ENCODE peak calls at places on chromosomes 7 and 10, in ten cellular contexts. D is coronary artery; B is fibroblast of lung; Y is foreskin keratinocyte; V is heart right ventricle; K is psoas muscle; X is PC-9; T is right atrium auricular region; I is CD4-positive, CD25-positive, alpha-beta regulatory T cell; O is adrenal gland. U is an unnamed sample.

GRCh38 chr7:101212014-101212413 is 5.4 kb downstream of the PLOD3 start:
- DNase-seq in D (no peak), B (no peak), Y (no peak), V (no peak), K (no peak), X (no peak), T (no peak), I (no peak), O (no peak), U (no peak)

GRCh38 chr7:149864751-149865150 is 9.0 kb upstream of the ATP6V0E2 start:
- DNase-seq in D (no peak), B (no peak), Y (no peak), V (no peak), K (no peak), X (no peak), T (no peak), I (no peak), O (no peak), U (no peak)

GRCh38 chr10:50552771-50553535 is 70.8 kb downstream of the SGMS1 start:
- DNase-seq in D (no peak), B (peak), Y (no peak), V (no peak), K (no peak), X (no peak), T (no peak), I (peak), O (no peak), U (no peak)

GRCh38 chr7:151856098-151856497 is 20.8 kb downstream of the PRKAG2 start:
- DNase-seq in D (no peak), B (no peak), Y (no peak), V (no peak), K (no peak), X (no peak), T (no peak), I (no peak), O (no peak), U (no peak)

GRCh38 chr10:91061608-91062007 is 140.7 kb upstream of the ANKRD1 start:
- DNase-seq in D (no peak), B (peak), Y (no peak), V (no peak), K (no peak), X (no peak), T (no peak), I (no peak), O (no peak), U (no peak)

GRCh38 chr10:69340695-69341094 is 62.4 kb downstream of the HK1 start:
- DNase-seq in D (no peak), B (no peak), Y (peak), V (no peak), K (no peak), X (no peak), T (no peak), I (no peak), O (no peak), U (no peak)

GRCh38 chr7:5673125-5673524 is 108.3 kb downstream of the RNF216 start:
- DNase-seq in D (no peak), B (no peak), Y (no peak), V (no peak), K (no peak), X (no peak), T (no peak), I (no peak), O (no peak), U (no peak)

GRCh38 chr10:121702351-121703320 is 104.4 kb upstream of the FGFR2 start:
- DNase-seq in D (no peak), B (no peak), Y (peak), V (no peak), K (no peak), X (no peak), T (no peak), I (no peak), O (no peak), U (no peak)

GRCh38 chr7:87833130-87833529 is 43.0 kb downstream of the SLC25A40 start:
- DNase-seq in D (no peak), B (peak), Y (no peak), V (no peak), K (no peak), X (no peak), T (no peak), I (no peak), O (no peak), U (no peak)

GRCh38 chr7:81064446-81064845 is 145.6 kb upstream of the SEMA3C start:
- DNase-seq in D (no peak), B (peak), Y (no peak), V (no peak), K (no peak), X (no peak), T (no peak), I (no peak), O (no peak), U (no peak)

GRCh38 chr7:27160147-27160545 is 3.7 kb upstream of the HOXA7 start:
- DNase-seq in D (no peak), B (no peak), Y (no peak), V (no peak), K (no peak), X (no peak), T (no peak), I (no peak), O (no peak), U (peak)

GRCh38 chr10:128540806-128541739 is 414.9 kb upstream of the MKI67 start:
- DNase-seq in D (no peak), B (no peak), Y (no peak), V (peak), K (no peak), X (no peak), T (no peak), I (no peak), O (no peak), U (no peak)

GRCh38 chr7:23603632-23604295 is 6.6 kb downstream of the CCDC126 start:
- DNase-seq in D (no peak), B (no peak), Y (no peak), V (no peak), K (no peak), X (no peak), T (no peak), I (no peak), O (no peak), U (no peak)

GRCh38 chr7:37833107-37833817 is 15.1 kb upstream of the NME8 start:
- DNase-seq in D (no peak), B (peak), Y (no peak), V (peak), K (peak), X (no peak), T (no peak), I (peak), O (peak), U (peak)

GRCh38 chr7:44071726-44072363 is 6.5 kb upstream of the PGAM2 start:
- DNase-seq in D (no peak), B (no peak), Y (no peak), V (no peak), K (peak), X (no peak), T (no peak), I (no peak), O (no peak), U (no peak)
- H3K27ac ChIP-seq in D (peak), B (no peak), Y (no peak), V (peak), K (peak), X (no peak), T (peak), I (no peak), O (no peak), U (peak)

GRCh38 chr10:12348341-12348869 is 942 bp upstream of the CAMK1D start:
- DNase-seq in D (no peak), B (no peak), Y (no peak), V (no peak), K (no peak), X (no peak), T (no peak), I (no peak), O (no peak), U (peak)
- H3K27ac ChIP-seq in D (peak), B (no peak), Y (no peak), V (peak), K (no peak), X (no peak), T (peak), I (peak), O (no peak), U (peak)

GRCh38 chr10:103852856-103853255 is 2.5 kb downstream of the SH3PXD2A start:
- DNase-seq in D (no peak), B (peak), Y (no peak), V (no peak), K (peak), X (no peak), T (no peak), I (no peak), O (no peak), U (no peak)

GRCh38 chr10:103853428-103854264 is 1.7 kb downstream of the SH3PXD2A start:
- DNase-seq in D (no peak), B (no peak), Y (no peak), V (no peak), K (no peak), X (no peak), T (no peak), I (no peak), O (no peak), U (no peak)

GRCh38 chr10:103854687-103855423 is 521 bp downstream of the SH3PXD2A start:
- DNase-seq in D (no peak), B (peak), Y (no peak), V (peak), K (peak), X (peak), T (no peak), I (peak), O (peak), U (peak)

GRCh38 chr10:103855424-103855823 is at the start of gene SH3PXD2A:
- DNase-seq in D (no peak), B (peak), Y (no peak), V (peak), K (peak), X (peak), T (no peak), I (peak), O (no peak), U (peak)

DNA sequence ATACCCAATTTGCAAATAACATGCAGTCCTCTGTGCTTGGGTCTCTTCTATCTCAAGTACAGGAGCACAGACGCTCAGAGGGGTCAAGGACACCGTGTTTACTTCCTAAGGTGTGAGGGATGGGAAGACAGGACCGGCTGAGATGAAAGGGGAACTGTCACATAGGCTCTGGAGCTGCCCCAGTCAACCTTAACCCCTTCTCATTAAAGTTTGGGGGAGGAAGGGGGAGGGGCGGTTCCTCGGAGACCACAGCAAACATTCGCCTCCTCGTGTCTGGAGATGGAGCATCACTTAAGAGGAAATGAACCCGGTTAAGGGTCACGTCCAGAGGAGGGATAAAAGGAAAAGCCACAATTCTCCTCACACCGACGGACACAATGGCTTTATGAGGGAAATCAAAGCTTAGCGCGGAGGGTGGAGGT is 1.1 kb downstream of the SH3PXD2A start:
- DNase-seq in D (no peak), B (peak), Y (no peak), V (no peak), K (no peak), X (no peak), T (no peak), I (peak), O (no peak), U (no peak)
- H3K27ac ChIP-seq in D (peak), B (peak), Y (peak), V (peak), K (peak), X (no peak), T (peak), I (no peak), O (no peak), U (peak)

GRCh38 chr7:140675726-140676125 is 3.0 kb downstream of the ADCK2 start:
- DNase-seq in D (no peak), B (no peak), Y (no peak), V (no peak), K (no peak), X (no peak), T (no peak), I (no peak), O (no peak), U (no peak)
- H3K27ac ChIP-seq in D (peak), B (no peak), Y (no peak), V (no peak), K (no peak), X (no peak), T (no peak), I (no peak), O (no peak), U (no peak)